ENCODE peak calls at places on chromosomes 6 and 20, in four cellular contexts. U is hepatocyte; K is CD8-positive, alpha-beta T cell; P is neuronal stem cell. W is an unnamed sample. For H3K4me1, the result is how much of the 10 kb centered on the place peaks cover.

GRCh38 chr6:42315991-42316378 is 98.3 kb upstream of the MRPS10 start:
- DNase-seq in U (peak), K (no peak), P (no peak), W (peak)

GRCh38 chr6:13765570-13765969 is 48.8 kb downstream of the MCUR1 start:
- DNase-seq in U (no peak), K (no peak), P (no peak), W (no peak)

GRCh38 chr6:138323821-138324220 is 53.9 kb upstream of the SMIM28 start:
- DNase-seq in P (no peak), U (no peak), K (no peak), W (no peak)

GRCh38 chr6:119446623-119447008 is 97.1 kb upstream of the MAN1A1 start:
- DNase-seq in P (no peak), U (peak), K (no peak), W (peak)

GRCh38 chr20:58001381-58001780 is 227.1 kb downstream of the ANKRD60 start:
- DNase-seq in K (no peak), U (no peak), P (no peak), W (no peak)

GRCh38 chr6:89302936-89303335 is 12.2 kb downstream of the GABRR2 start:
- DNase-seq in U (no peak), P (no peak), K (no peak), W (no peak)

GRCh38 chr20:61719691-61720347 is 345.9 kb downstream of the TAF4 start:
- DNase-seq in P (no peak), U (no peak), K (peak), W (no peak)

GRCh38 chr20:21179796-21180195 is 53.9 kb downstream of the KIZ start:
- DNase-seq in K (no peak), U (no peak), P (no peak), W (peak)

GRCh38 chr6:2505624-2506023 is 245.1 kb downstream of the MYLK4 start:
- DNase-seq in K (no peak), U (no peak), P (no peak), W (peak)

GRCh38 chr6:169292340-169293124 is 38.9 kb upstream of the THBS2 start:
- DNase-seq in P (no peak), U (peak), K (no peak), W (no peak)

GRCh38 chr6:111625511-111626331 is 20.0 kb upstream of the TRAF3IP2 start:
- DNase-seq in U (no peak), P (no peak), K (no peak), W (peak)
- H3K4me1 ChIP-seq in U (under half), P (under half), K (under half), W (under half)

DNA sequence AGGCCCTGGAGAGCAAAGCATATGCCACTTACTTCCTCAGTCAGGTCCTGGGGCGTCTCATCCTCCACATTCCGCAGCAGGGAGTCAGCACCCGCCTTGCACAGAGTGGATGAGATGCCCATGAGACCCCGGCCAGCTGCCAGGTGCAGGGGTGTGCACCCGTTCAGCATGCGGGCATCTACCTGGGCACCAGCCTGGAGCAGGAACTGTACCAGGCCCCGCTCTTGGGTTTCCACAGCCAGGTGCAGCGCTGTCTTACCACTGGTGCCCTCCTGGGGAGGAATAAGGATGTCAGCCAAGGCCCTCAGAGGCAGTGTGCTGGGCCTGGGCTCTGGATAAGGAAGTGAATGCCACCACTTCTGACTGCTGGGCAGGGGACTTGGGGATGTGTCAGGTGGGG is 2.7 kb upstream of the SLC35B2 start:
- DNase-seq in U (no peak), P (no peak), K (no peak), W (no peak)
- H3K4me3 ChIP-seq in U (no peak), P (no peak), K (no peak), W (no peak)

GRCh38 chr6:131849799-131850198 is 42.0 kb downstream of the ENPP1 start:
- DNase-seq in U (no peak), P (no peak), K (no peak), W (no peak)

GRCh38 chr6:131844243-131844841 is 36.5 kb downstream of the ENPP1 start:
- DNase-seq in U (peak), K (no peak), P (no peak), W (no peak)

GRCh38 chr6:131843768-131844167 is 35.9 kb downstream of the ENPP1 start:
- DNase-seq in P (no peak), K (no peak), U (no peak), W (no peak)

GRCh38 chr6:131846023-131846663 is 38.3 kb downstream of the ENPP1 start:
- DNase-seq in K (no peak), P (no peak), U (no peak), W (no peak)

DNA sequence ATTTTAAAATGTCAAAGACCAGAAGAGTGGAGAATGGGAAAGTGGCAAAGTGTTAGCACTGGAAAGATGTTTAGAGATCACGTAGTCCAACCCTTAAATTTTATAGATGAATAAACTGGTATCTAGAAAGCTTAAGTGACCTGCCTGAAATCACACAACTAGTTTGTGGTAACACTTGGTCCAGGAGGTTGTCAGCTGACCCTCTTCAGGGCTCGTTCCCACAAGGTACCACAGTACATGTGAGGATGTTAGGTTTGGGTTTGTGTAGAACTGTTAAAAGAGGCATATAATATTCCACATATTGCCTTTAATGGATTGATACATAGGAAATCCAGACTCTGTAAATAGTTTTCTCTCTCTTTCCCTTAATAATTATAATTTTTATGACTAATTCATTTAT is 39.1 kb downstream of the ENPP1 start:
- DNase-seq in K (no peak), P (no peak), U (no peak), W (no peak)
- H3K4me1 ChIP-seq in K (under half), P (under half), U (under half), W (under half)

GRCh38 chr6:33576668-33577067 is 3.4 kb downstream of the BAK1 start:
- DNase-seq in P (no peak), U (no peak), K (no peak), W (no peak)

GRCh38 chr6:33577106-33577535 is 3.0 kb downstream of the BAK1 start:
- DNase-seq in K (no peak), U (no peak), P (no peak), W (no peak)

GRCh38 chr6:33577718-33578117 is 2.4 kb downstream of the BAK1 start:
- DNase-seq in U (no peak), K (no peak), P (no peak), W (no peak)

GRCh38 chr6:33578164-33578563 is 1.9 kb downstream of the BAK1 start:
- DNase-seq in P (no peak), U (no peak), K (no peak), W (no peak)

DNA sequence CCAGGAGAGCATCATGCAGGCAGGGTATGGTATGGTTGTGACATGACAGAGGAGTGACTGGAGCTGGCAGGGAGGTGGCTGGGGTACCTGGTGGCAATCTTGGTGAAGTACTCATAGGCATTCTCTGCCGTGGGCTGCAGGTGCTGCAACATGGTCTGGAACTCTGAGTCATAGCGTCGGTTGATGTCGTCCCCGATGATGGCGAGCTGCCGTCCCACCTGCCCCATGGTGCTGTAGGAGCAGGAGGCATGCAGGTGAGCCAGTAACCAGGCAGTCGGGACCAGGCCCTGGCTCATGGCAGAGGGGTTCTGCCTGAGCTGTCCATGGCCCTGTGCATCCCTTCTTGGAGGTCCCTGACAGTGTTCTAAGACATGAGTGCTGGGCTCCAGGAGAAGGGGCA is 4.9 kb downstream of the BAK1 start:
- DNase-seq in U (no peak), K (no peak), P (no peak), W (no peak)
- H3K4me3 ChIP-seq in U (no peak), K (no peak), P (no peak), W (no peak)

DNA sequence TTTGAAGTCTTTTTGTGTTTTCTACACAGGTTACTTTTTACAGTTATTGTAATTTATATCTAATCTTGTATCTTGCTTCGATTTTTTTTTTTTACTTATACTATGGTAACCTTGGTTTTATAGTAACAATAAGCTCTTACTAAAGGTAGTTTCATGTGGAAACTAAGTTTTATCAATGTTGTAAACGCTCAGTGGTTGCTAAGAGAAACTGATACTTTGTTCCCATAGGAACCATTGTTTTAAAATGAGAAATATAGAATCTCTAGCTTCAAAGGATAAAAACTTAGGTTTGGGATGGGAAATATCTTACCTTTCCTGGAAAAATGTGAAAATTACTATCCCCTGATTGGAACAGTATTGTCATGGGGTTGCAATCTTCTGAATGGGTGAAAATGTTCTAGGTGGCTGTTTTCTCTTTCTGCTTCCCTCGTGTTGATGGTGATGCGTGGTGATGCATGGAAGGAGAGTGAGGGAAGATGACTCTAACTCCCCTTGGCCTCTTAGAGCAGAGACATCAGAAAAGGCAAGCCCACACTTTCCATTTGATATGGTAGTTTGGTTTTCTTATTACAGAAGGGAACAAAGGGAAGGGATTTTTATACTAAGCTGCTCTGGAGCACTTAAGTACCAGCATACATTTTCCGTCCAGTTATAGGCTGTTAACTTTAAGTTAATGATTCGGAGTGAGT is 23.5 kb upstream of the BACH2 start:
- DNase-seq in P (no peak), K (no peak), U (no peak), W (no peak)
- H3K4me1 ChIP-seq in P (under half), K (under half), U (under half), W (under half)

GRCh38 chr6:63705707-63706106 is 70.1 kb downstream of the PHF3 start:
- DNase-seq in U (no peak), P (no peak), K (no peak), W (no peak)
- H3K4me3 ChIP-seq in U (no peak), P (no peak), K (no peak), W (no peak)

DNA sequence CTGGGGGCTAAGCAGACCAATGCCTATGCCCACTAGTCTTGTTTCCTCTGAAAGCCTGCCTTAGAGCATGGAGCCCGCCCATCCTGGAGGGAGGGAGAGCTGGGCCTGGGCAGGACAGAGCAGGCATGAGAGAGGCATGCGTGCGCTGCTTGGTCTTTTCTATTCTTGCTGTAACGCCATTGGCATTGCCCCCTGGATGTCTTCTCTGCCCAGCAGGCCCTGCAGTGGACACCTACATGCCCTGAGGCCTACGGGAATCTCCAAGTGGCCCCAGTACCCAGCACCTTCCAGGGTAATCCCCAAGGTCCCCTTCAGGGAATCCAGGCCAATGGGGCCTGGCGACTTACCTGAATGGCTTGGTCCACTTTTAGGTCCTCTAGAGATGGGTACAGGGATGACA is 8.9 kb downstream of the SDCBP2 start:
- DNase-seq in U (no peak), K (no peak), P (no peak), W (no peak)
- H3K4me1 ChIP-seq in U (under half), K (under half), P (under half), W (under half)

DNA sequence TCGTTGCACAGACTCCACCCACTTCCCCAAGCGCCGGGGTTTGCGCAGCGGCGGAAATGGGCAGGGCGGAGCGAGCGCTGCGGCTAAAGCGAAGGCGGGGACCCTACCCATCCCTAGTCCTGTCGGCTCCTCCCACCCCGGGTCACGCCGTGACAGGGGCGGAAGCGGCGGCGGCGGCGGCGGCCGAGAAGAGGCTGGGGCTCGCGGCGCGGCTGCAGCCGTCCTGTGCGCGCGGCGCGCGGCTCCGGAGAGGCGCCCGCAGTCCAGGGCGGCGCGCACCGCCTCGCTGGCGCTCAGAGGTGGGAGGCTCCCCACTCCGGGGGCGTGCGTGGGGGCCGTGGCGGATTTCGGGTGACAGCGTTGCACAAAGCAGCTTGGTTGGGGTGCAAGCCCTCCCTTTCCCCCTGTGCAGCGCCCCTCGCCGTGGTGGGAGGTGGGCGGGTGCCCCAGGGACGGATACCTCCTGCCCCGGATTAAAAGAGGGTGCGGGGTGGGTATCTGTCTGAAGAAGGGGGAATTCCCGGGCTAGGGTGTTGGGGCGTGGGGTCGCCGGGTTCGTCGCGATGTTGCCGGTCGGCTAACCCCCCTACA is at the start of gene KDM1B:
- DNase-seq in K (peak), U (peak), P (peak), W (peak)
- H3K4me3 ChIP-seq in K (peak), U (peak), P (peak), W (peak)

W was measured in cardiac muscle cell.